ENCODE peak calls at places on chromosomes 11 and 22, in seven cellular contexts. E, D, M, L, B, P and J are unnamed samples.
A peak's percentile ranks its signal among the peaks of the same experiment; 100 is the strongest.

GRCh38 chr11:86473991-86474833 is 99.5 kb downstream of the CCDC81 start:
- DNase-seq in E (no peak), D (peak; percentile 76), M (no peak), L (no peak), B (no peak), P (no peak), J (no peak)

GRCh38 chr11:68014157-68014965 is 4.2 kb downstream of the ALDH3B1 start:
- DNase-seq in E (peak; percentile 76), D (peak; percentile 93), M (no peak), L (peak; percentile 86), B (peak; percentile 51), P (no peak), J (peak; percentile 94)

GRCh38 chr11:69215216-69215615 is 59.5 kb downstream of the SMIM38 start:
- DNase-seq in E (no peak), D (peak; percentile 29), M (no peak), L (peak; percentile 25), B (no peak), P (no peak), J (no peak)

GRCh38 chr11:66188580-66188979 is 79.9 kb upstream of the RAB1B start:
- DNase-seq in E (no peak), D (no peak), M (no peak), L (no peak), B (peak; percentile 60), P (no peak), J (no peak)

GRCh38 chr11:7536102-7536501 is 22.3 kb downstream of the PPFIBP2 start:
- DNase-seq in E (no peak), D (no peak), M (peak; percentile 50), L (no peak), B (no peak), P (no peak), J (no peak)

GRCh38 chr11:81772161-81772560 is 961.5 kb downstream of the FAM181B start:
- DNase-seq in E (no peak), D (no peak), M (peak; percentile 45), L (no peak), B (no peak), P (no peak), J (no peak)

GRCh38 chr22:39144101-39144815 is 8.2 kb downstream of the CBX7 start:
- DNase-seq in E (peak; percentile 64), D (peak; percentile 68), M (peak; percentile 36), L (peak; percentile 66), B (peak; percentile 62), P (no peak), J (peak; percentile 83)

GRCh38 chr22:29079218-29079901 is 6.5 kb downstream of the KREMEN1 start:
- DNase-seq in E (no peak), D (no peak), M (no peak), L (no peak), B (peak; percentile 43), P (no peak), J (no peak)

GRCh38 chr11:12944889-12945288 is 64.2 kb upstream of the RASSF10 start:
- DNase-seq in E (no peak), D (no peak), M (no peak), L (no peak), B (no peak), P (no peak), J (no peak)

GRCh38 chr22:38843201-38843715 is 570 bp downstream of the NPTXR start:
- DNase-seq in E (peak; percentile 85), D (no peak), M (peak; percentile 89), L (peak; percentile 79), B (peak; percentile 87), P (peak; percentile 19), J (no peak)

GRCh38 chr11:110431212-110432073 is 1.7 kb downstream of the FDX1 start:
- DNase-seq in E (no peak), D (no peak), M (peak; percentile 2), L (no peak), B (peak; percentile 18), P (no peak), J (no peak)

GRCh38 chr22:49206281-49206680 is 621.4 kb downstream of the BRD1 start:
- DNase-seq in E (peak; percentile 15), D (peak; percentile 39), M (no peak), L (peak; percentile 46), B (no peak), P (no peak), J (no peak)

GRCh38 chr11:62409831-62410230 is 9.0 kb upstream of the SCGB1A1 start:
- DNase-seq in E (no peak), D (no peak), M (no peak), L (no peak), B (no peak), P (no peak), J (no peak)

GRCh38 chr11:75867778-75868374 is 52.9 kb downstream of the UVRAG start:
- DNase-seq in E (no peak), D (no peak), M (peak; percentile 69), L (no peak), B (peak; percentile 85), P (no peak), J (no peak)

GRCh38 chr11:118615282-118615979 is 8.0 kb downstream of the PHLDB1 start:
- DNase-seq in E (no peak), D (no peak), M (peak; percentile 90), L (no peak), B (no peak), P (no peak), J (peak; percentile 53)

GRCh38 chr22:37254206-37254866 is 10.3 kb upstream of the RAC2 start:
- DNase-seq in E (no peak), D (no peak), M (no peak), L (no peak), B (peak; percentile 58), P (no peak), J (no peak)

GRCh38 chr11:88208742-88209141 is 33.5 kb upstream of the RAB38 start:
- DNase-seq in E (no peak), D (no peak), M (no peak), L (no peak), B (peak; percentile 7), P (no peak), J (no peak)

GRCh38 chr22:48566741-48567140 is 1260.9 kb downstream of the BRD1 start:
- DNase-seq in E (no peak), D (no peak), M (no peak), L (no peak), B (no peak), P (no peak), J (peak; percentile 50)

GRCh38 chr22:37708580-37709444 is 12.0 kb downstream of the TRIOBP start:
- DNase-seq in E (no peak), D (no peak), M (no peak), L (no peak), B (no peak), P (no peak), J (peak; percentile 75)

GRCh38 chr22:38163844-38164577 is 17.6 kb downstream of the PLA2G6 start:
- DNase-seq in E (no peak), D (peak; percentile 39), M (no peak), L (peak; percentile 30), B (no peak), P (no peak), J (peak; percentile 26)

GRCh38 chr11:59678813-59679165 is 10.0 kb upstream of the PATL1 start:
- DNase-seq in E (no peak), D (no peak), M (no peak), L (no peak), B (no peak), P (no peak), J (no peak)
- H3K4me1 ChIP-seq in E (no peaks in the 10 kb centered on the region), D (no peaks in the 10 kb centered on the region), M (peaks cover 9% of the 10 kb centered on the region), L (no peaks in the 10 kb centered on the region), B (peaks cover 2% of the 10 kb centered on the region), P (no peaks in the 10 kb centered on the region), J (peaks cover 4% of the 10 kb centered on the region)

GRCh38 chr22:46866591-46866990 is 104.1 kb downstream of the TBC1D22A start:
- DNase-seq in E (no peak), D (no peak), M (no peak), L (no peak), B (peak; percentile 80), P (no peak), J (no peak)

GRCh38 chr22:46865052-46865434 is 102.6 kb downstream of the TBC1D22A start:
- DNase-seq in E (no peak), D (no peak), M (no peak), L (no peak), B (no peak), P (no peak), J (no peak)

GRCh38 chr22:46865642-46866041 is 103.2 kb downstream of the TBC1D22A start:
- DNase-seq in E (no peak), D (no peak), M (no peak), L (no peak), B (no peak), P (no peak), J (no peak)

GRCh38 chr22:46864314-46865051 is 102.0 kb downstream of the TBC1D22A start:
- DNase-seq in E (no peak), D (peak; percentile 52), M (no peak), L (no peak), B (no peak), P (no peak), J (no peak)

DNA sequence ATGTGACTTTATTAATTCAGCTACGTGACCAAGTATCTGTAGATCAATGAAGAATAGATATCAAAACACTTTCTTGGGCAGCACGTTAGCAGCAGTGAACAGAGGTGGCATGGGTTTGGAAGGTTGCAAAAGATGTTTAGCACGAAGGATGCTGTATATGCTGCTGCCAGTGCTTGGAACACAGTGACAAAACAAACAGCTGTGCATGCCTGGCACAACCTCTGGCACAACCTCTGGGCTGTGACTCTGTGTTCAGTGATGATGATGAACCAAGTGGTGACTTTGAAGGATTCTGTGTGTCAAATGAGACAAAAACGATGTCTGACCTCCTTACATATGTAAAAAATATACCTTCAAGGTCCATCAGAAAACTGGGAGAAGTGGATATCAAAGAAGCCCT is 104.7 kb downstream of the TBC1D22A start:
- DNase-seq in E (no peak), D (no peak), M (no peak), L (no peak), B (no peak), P (no peak), J (no peak)
- H3K4me3 ChIP-seq in E (no peak overlapping the region), D (no peak overlapping the region), M (no peak overlapping the region), L (no peak overlapping the region), B (no peak overlapping the region), P (no peak overlapping the region), J (no peak overlapping the region)

GRCh38 chr11:35589281-35589680 is 29.0 kb upstream of the FJX1 start:
- DNase-seq in E (no peak), D (no peak), M (no peak), L (no peak), B (no peak), P (no peak), J (no peak)
- H3K4me1 ChIP-seq in E (no peaks in the 10 kb centered on the region), D (peaks cover 16% of the 10 kb centered on the region), M (peaks cover 34% of the 10 kb centered on the region), L (no peaks in the 10 kb centered on the region), B (peaks cover 7% of the 10 kb centered on the region), P (no peaks in the 10 kb centered on the region), J (no peaks in the 10 kb centered on the region)

DNA sequence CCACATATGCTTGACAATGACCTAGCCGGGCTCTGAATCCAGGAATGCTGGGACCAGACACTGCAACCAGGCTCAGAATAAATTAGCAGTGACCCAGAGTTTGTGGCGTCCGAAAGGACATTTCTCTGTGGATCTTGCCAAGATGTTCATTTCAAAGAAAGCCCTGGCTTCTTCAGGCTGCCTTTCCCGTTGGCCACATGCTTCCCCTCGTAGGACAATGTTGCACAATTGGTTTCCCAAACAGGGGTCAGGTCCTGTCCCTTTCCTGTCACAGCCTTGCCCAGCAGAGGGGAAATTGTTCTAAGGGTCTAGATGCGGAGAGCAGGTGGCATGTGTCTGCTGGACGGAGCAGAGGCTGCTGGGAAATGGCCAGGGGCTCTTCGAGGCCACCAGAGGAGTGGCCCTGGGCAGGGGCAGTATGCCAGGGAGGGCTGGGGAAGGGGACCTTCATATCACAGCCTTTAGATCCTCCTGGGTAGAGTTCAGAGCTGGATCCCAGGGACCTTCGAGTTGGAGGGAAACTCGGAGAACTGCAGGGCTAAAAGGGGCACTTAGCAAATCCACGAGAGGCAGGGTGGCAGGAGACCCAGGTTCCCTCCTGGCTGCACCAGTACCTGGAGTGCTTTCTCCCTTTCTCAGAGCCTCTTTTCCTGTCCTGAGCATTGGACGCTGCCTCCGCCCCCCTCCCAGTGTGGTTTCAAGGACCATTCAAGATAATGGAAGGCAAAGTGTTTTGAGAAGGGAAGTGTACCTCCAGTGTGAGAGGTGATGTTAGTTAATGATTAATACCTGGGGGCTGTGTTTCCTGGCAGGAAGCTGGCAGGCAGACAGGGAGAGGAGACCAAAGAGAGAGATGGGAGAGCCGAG is 42.3 kb downstream of the C11orf96 start:
- DNase-seq in E (no peak), D (no peak), M (no peak), L (no peak), B (no peak), P (no peak), J (peak; percentile 84)
- H3K4me3 ChIP-seq in E (peak overlapping the region; percentile 13), D (no peak overlapping the region), M (no peak overlapping the region), L (no peak overlapping the region), B (no peak overlapping the region), P (no peak overlapping the region), J (no peak overlapping the region)